ENCODE peak calls at places on chromosome 20, in seven cellular contexts. I is stimulated activated CD8-positive, alpha-beta memory T cell treated with anti-CD3 and anti-CD28 coated beads, Interleukin-4, amount 100 ng/mL, for 48 hours; V is heart right ventricle; T is stimulated activated CD4-positive, alpha-beta T cell treated with anti-CD3 and anti-CD28 coated beads, Interleukin-1b, Interleukin-23, amount 100 ng/mL, for 48 hours; B is lower leg skin; Q is HEK293T; P is AG10803. Y is an unnamed sample.

GRCh38 chr20:37517371-37517748 is 3.7 kb upstream of the NNAT start:
- DNase-seq in I (no peak), V (no peak), T (no peak), B (no peak), Q (no peak), P (no peak), Y (no peak)

GRCh38 chr20:17023811-17024210 is 203.0 kb upstream of the PCSK2 start:
- DNase-seq in I (no peak), V (no peak), T (no peak), B (no peak), Q (no peak), P (no peak), Y (no peak)

GRCh38 chr20:14295238-14295637 is 42.2 kb downstream of the FLRT3 start:
- DNase-seq in I (no peak), V (no peak), T (no peak), B (no peak), Q (no peak), P (no peak), Y (no peak)

GRCh38 chr20:25323486-25324246 is 67.0 kb downstream of the ABHD12 start:
- DNase-seq in I (no peak), V (no peak), T (no peak), B (no peak), Q (no peak), P (no peak), Y (no peak)

GRCh38 chr20:18621004-18621403 is 33.1 kb downstream of the DTD1 start:
- DNase-seq in I (no peak), V (no peak), T (no peak), B (no peak), Q (no peak), P (no peak), Y (no peak)

GRCh38 chr20:35237486-35237885 is 11.0 kb downstream of the MMP24 start:
- DNase-seq in I (no peak), V (no peak), T (no peak), B (no peak), Q (no peak), P (peak; percentile 76), Y (no peak)

GRCh38 chr20:5720696-5721095 is 29.5 kb upstream of the SHLD1 start:
- DNase-seq in I (no peak), V (no peak), T (no peak), B (no peak), Q (no peak), P (no peak), Y (no peak)

GRCh38 chr20:43459022-43459942 is 1.6 kb downstream of the SRSF6 start:
- DNase-seq in I (peak; percentile 43), V (no peak), T (peak; percentile 18), B (peak; percentile 22), Q (no peak), P (no peak), Y (peak; percentile 31)

GRCh38 chr20:2140561-2140960 is 38.9 kb downstream of the STK35 start:
- DNase-seq in I (no peak), V (peak; percentile 54), T (no peak), B (peak; percentile 54), Q (no peak), P (peak; percentile 64), Y (no peak)

GRCh38 chr20:48684501-48685041 is 143.2 kb downstream of the PREX1 start:
- DNase-seq in I (no peak), V (no peak), T (no peak), B (no peak), Q (no peak), P (no peak), Y (no peak)

GRCh38 chr20:60372822-60373221 is 414.6 kb downstream of the CDH26 start:
- DNase-seq in I (no peak), V (no peak), T (no peak), B (no peak), Q (no peak), P (no peak), Y (no peak)

GRCh38 chr20:25136643-25137559 is 55.0 kb upstream of the VSX1 start:
- DNase-seq in I (no peak), V (peak; percentile 67), T (no peak), B (no peak), Q (no peak), P (peak; percentile 95), Y (no peak)

GRCh38 chr20:62772618-62772993 is 23.7 kb upstream of the MRGBP start:
- DNase-seq in I (no peak), V (no peak), T (no peak), B (no peak), Q (no peak), P (no peak), Y (no peak)

GRCh38 chr20:60467078-60467477 is 508.9 kb downstream of the CDH26 start:
- DNase-seq in I (no peak), V (no peak), T (no peak), B (no peak), Q (no peak), P (no peak), Y (no peak)

GRCh38 chr20:2379511-2380229 is 1.0 kb upstream of the TGM6 start:
- DNase-seq in I (no peak), V (no peak), T (no peak), B (no peak), Q (no peak), P (no peak), Y (peak; percentile 33)

GRCh38 chr20:24499472-24499871 is 30.0 kb downstream of the SYNDIG1 start:
- DNase-seq in I (peak; percentile 2), V (no peak), T (no peak), B (no peak), Q (no peak), P (no peak), Y (no peak)

GRCh38 chr20:17688965-17689364 is 6.9 kb upstream of the RRBP1 start:
- DNase-seq in I (no peak), V (no peak), T (no peak), B (no peak), Q (no peak), P (no peak), Y (no peak)

GRCh38 chr20:41005361-41005729 is 23.3 kb upstream of the TOP1 start:
- DNase-seq in I (no peak), V (peak; percentile 82), T (no peak), B (peak; percentile 94), Q (no peak), P (peak; percentile 90), Y (no peak)

GRCh38 chr20:50856475-50857041 is 61.7 kb downstream of the BCAS4 start:
- DNase-seq in I (no peak), V (no peak), T (no peak), B (no peak), Q (no peak), P (no peak), Y (no peak)

GRCh38 chr20:53865905-53866786 is 204.2 kb downstream of the BCAS1 start:
- DNase-seq in I (no peak), V (no peak), T (no peak), B (peak; percentile 28), Q (no peak), P (peak; percentile 77), Y (no peak)

GRCh38 chr20:48489656-48490055 is 338.1 kb downstream of the PREX1 start:
- DNase-seq in I (no peak), V (no peak), T (no peak), B (no peak), Q (no peak), P (no peak), Y (no peak)

GRCh38 chr20:20668639-20669038 is 43.8 kb downstream of the RALGAPA2 start:
- DNase-seq in I (no peak), V (no peak), T (no peak), B (no peak), Q (no peak), P (no peak), Y (no peak)

GRCh38 chr20:36744243-36744642 is 1.6 kb downstream of the NDRG3 start:
- DNase-seq in I (no peak), V (no peak), T (no peak), B (no peak), Q (no peak), P (no peak), Y (no peak)

GRCh38 chr20:38870733-38871559 is 55.3 kb upstream of the FAM83D start:
- DNase-seq in I (peak; percentile 74), V (no peak), T (peak; percentile 72), B (no peak), Q (no peak), P (no peak), Y (no peak)

GRCh38 chr20:54167909-54168872 is 5.6 kb downstream of the CYP24A1 start:
- DNase-seq in I (no peak), V (no peak), T (no peak), B (no peak), Q (peak; percentile 28), P (no peak), Y (no peak)

GRCh38 chr20:17960927-17961599 is 7.5 kb downstream of the SNX5 start:
- DNase-seq in I (no peak), V (peak; percentile 45), T (no peak), B (no peak), Q (no peak), P (peak; percentile 78), Y (no peak)

GRCh38 chr20:34337544-34337943 is 25.5 kb upstream of the ITCH start:
- DNase-seq in I (no peak), V (no peak), T (no peak), B (no peak), Q (no peak), P (no peak), Y (no peak)

GRCh38 chr20:50589548-50590347 is 79.6 kb downstream of the PTPN1 start:
- DNase-seq in I (no peak), V (no peak), T (no peak), B (no peak), Q (no peak), P (no peak), Y (no peak)

GRCh38 chr20:50931048-50931305 is 260 bp downstream of the ADNP start:
- DNase-seq in I (no peak), V (no peak), T (no peak), B (no peak), Q (no peak), P (no peak), Y (no peak)

GRCh38 chr20:1462834-1463233 is 3.8 kb downstream of the NSFL1C start:
- DNase-seq in I (no peak), V (no peak), T (no peak), B (no peak), Q (no peak), P (no peak), Y (no peak)

GRCh38 chr20:9532069-9532809 is 17.8 kb downstream of the LAMP5 start:
- DNase-seq in I (no peak), V (no peak), T (no peak), B (no peak), Q (no peak), P (no peak), Y (no peak)

GRCh38 chr20:56724246-56724757 is 95.2 kb downstream of the TFAP2C start:
- DNase-seq in I (no peak), V (no peak), T (no peak), B (no peak), Q (no peak), P (no peak), Y (no peak)

GRCh38 chr20:35363190-35363589 is 48.6 kb downstream of the UQCC1 start:
- DNase-seq in I (no peak), V (no peak), T (no peak), B (no peak), Q (no peak), P (no peak), Y (no peak)

GRCh38 chr20:51661609-51662178 is 106.5 kb downstream of the ATP9A start:
- DNase-seq in I (peak; percentile 59), V (no peak), T (peak; percentile 73), B (no peak), Q (no peak), P (peak; percentile 53), Y (peak; percentile 71)

GRCh38 chr20:58117944-58118343 is 110.5 kb downstream of the ANKRD60 start:
- DNase-seq in I (no peak), V (no peak), T (no peak), B (no peak), Q (no peak), P (peak; percentile 72), Y (no peak)